ENCODE peak calls at places on chromosomes 13 and 19, in seven cellular contexts. C, D, X, Q, U, M and E are unnamed samples.

GRCh38 chr13:82480415-82480814 is 1401.9 kb downstream of the SLITRK1 start:
- DNase-seq in C (no peak), D (no peak), X (no peak), Q (no peak), U (peak; percentile 27), M (no peak), E (no peak)

GRCh38 chr19:2699413-2700142 is 2.9 kb downstream of the GNG7 start:
- DNase-seq in C (no peak), D (no peak), X (no peak), Q (no peak), U (no peak), M (no peak), E (no peak)

GRCh38 chr19:39103151-39103550 is 19.0 kb downstream of the ACP7 start:
- DNase-seq in C (no peak), D (peak; percentile 67), X (no peak), Q (peak; percentile 46), U (no peak), M (no peak), E (no peak)

GRCh38 chr13:42525035-42525504 is 48.9 kb upstream of the TNFSF11 start:
- DNase-seq in C (no peak), D (no peak), X (peak; percentile 40), Q (peak; percentile 38), U (peak; percentile 8), M (peak; percentile 95), E (peak; percentile 31)

GRCh38 chr13:43309301-43309700 is 285.9 kb downstream of the DNAJC15 start:
- DNase-seq in C (no peak), D (no peak), X (no peak), Q (no peak), U (no peak), M (no peak), E (no peak)

GRCh38 chr19:7855426-7856276 is 18.5 kb downstream of the PRR36 start:
- DNase-seq in C (no peak), D (no peak), X (no peak), Q (no peak), U (no peak), M (no peak), E (no peak)

GRCh38 chr19:13920524-13920923 is 14.5 kb downstream of the CC2D1A start:
- DNase-seq in C (no peak), D (no peak), X (no peak), Q (no peak), U (no peak), M (no peak), E (no peak)

GRCh38 chr13:33745370-33746324 is 72.3 kb upstream of the RFC3 start:
- DNase-seq in C (no peak), D (no peak), X (no peak), Q (no peak), U (no peak), M (no peak), E (no peak)

GRCh38 chr13:40682449-40683240 is 16.2 kb upstream of the FOXO1 start:
- DNase-seq in C (no peak), D (no peak), X (peak; percentile 24), Q (peak; percentile 44), U (peak; percentile 89), M (peak; percentile 36), E (peak; percentile 39)

GRCh38 chr19:33697766-33698165 is 76.0 kb downstream of the CHST8 start:
- DNase-seq in C (no peak), D (no peak), X (no peak), Q (no peak), U (no peak), M (no peak), E (no peak)

GRCh38 chr19:18745012-18745735 is 45.9 kb downstream of the COMP start:
- DNase-seq in C (no peak), D (peak; percentile 98), X (no peak), Q (no peak), U (no peak), M (no peak), E (no peak)

GRCh38 chr19:11295665-11296245 is at the start of gene TSPAN16:
- DNase-seq in C (no peak), D (no peak), X (no peak), Q (no peak), U (no peak), M (no peak), E (no peak)

GRCh38 chr13:80957019-80957650 is 616.2 kb upstream of the SPRY2 start:
- DNase-seq in C (no peak), D (peak; percentile 47), X (no peak), Q (no peak), U (no peak), M (no peak), E (no peak)